ENCODE peak calls at places on chromosomes 3 and 15, in nine cellular contexts. One of them, this sample, is unnamed.

GRCh38 chr15:45616901-45617323 is 17.9 kb upstream of the SQOR start:
- DNase-seq in CD8-positive, alpha-beta T cell: no peak
- DNase-seq in Peyer's patch: no peak
- DNase-seq in A673: no peak
- DNase-seq in tibial artery: no peak
- DNase-seq in BJ: no peak
- DNase-seq in ovary: no peak
- DNase-seq in HCT116: no peak
- DNase-seq in IMR-90: peak; percentile 52
- DNase-seq in this sample: no peak

GRCh38 chr3:51860703-51861665 is at the start of gene IQCF2:
- DNase-seq in CD8-positive, alpha-beta T cell: no peak
- DNase-seq in Peyer's patch: no peak
- DNase-seq in A673: no peak
- DNase-seq in tibial artery: no peak
- DNase-seq in BJ: no peak
- DNase-seq in ovary: no peak
- DNase-seq in HCT116: no peak
- DNase-seq in IMR-90: no peak
- DNase-seq in this sample: no peak

GRCh38 chr3:101995371-101996046 is 146.2 kb downstream of the NFKBIZ start:
- DNase-seq in CD8-positive, alpha-beta T cell: no peak
- DNase-seq in Peyer's patch: no peak
- DNase-seq in A673: peak; percentile 23
- DNase-seq in tibial artery: no peak
- DNase-seq in BJ: peak; percentile 16
- DNase-seq in ovary: no peak
- DNase-seq in HCT116: no peak
- DNase-seq in IMR-90: peak; percentile 47
- DNase-seq in this sample: peak; percentile 49

GRCh38 chr15:94478763-94479162 is 247.4 kb downstream of the MCTP2 start:
- DNase-seq in CD8-positive, alpha-beta T cell: no peak
- DNase-seq in Peyer's patch: no peak
- DNase-seq in A673: no peak
- DNase-seq in tibial artery: no peak
- DNase-seq in BJ: no peak
- DNase-seq in ovary: no peak
- DNase-seq in HCT116: no peak
- DNase-seq in IMR-90: no peak
- DNase-seq in this sample: no peak

GRCh38 chr3:86381247-86381646 is 609.7 kb downstream of the VGLL3 start:
- DNase-seq in CD8-positive, alpha-beta T cell: no peak
- DNase-seq in Peyer's patch: no peak
- DNase-seq in A673: no peak
- DNase-seq in tibial artery: no peak
- DNase-seq in BJ: no peak
- DNase-seq in ovary: no peak
- DNase-seq in HCT116: no peak
- DNase-seq in IMR-90: no peak
- DNase-seq in this sample: no peak

GRCh38 chr3:16789344-16790100 is 95.2 kb upstream of the PLCL2 start:
- DNase-seq in CD8-positive, alpha-beta T cell: peak; percentile 6
- DNase-seq in Peyer's patch: no peak
- DNase-seq in A673: no peak
- DNase-seq in tibial artery: no peak
- DNase-seq in BJ: no peak
- DNase-seq in ovary: no peak
- DNase-seq in HCT116: no peak
- DNase-seq in IMR-90: no peak
- DNase-seq in this sample: no peak

GRCh38 chr3:177338697-177339219 is 141.5 kb upstream of the TBL1XR1 start:
- DNase-seq in CD8-positive, alpha-beta T cell: no peak
- DNase-seq in Peyer's patch: no peak
- DNase-seq in A673: no peak
- DNase-seq in tibial artery: no peak
- DNase-seq in BJ: no peak
- DNase-seq in ovary: no peak
- DNase-seq in HCT116: no peak
- DNase-seq in IMR-90: peak; percentile 65
- DNase-seq in this sample: peak; percentile 16

GRCh38 chr3:181727122-181728036 is 15.7 kb downstream of the SOX2 start:
- DNase-seq in CD8-positive, alpha-beta T cell: no peak
- DNase-seq in Peyer's patch: no peak
- DNase-seq in A673: no peak
- DNase-seq in tibial artery: no peak
- DNase-seq in BJ: no peak
- DNase-seq in ovary: no peak
- DNase-seq in HCT116: no peak
- DNase-seq in IMR-90: no peak
- DNase-seq in this sample: no peak

GRCh38 chr15:71109890-71110289 is 5.4 kb upstream of the THSD4 start:
- DNase-seq in CD8-positive, alpha-beta T cell: no peak
- DNase-seq in Peyer's patch: no peak
- DNase-seq in A673: no peak
- DNase-seq in tibial artery: no peak
- DNase-seq in BJ: no peak
- DNase-seq in ovary: no peak
- DNase-seq in HCT116: no peak
- DNase-seq in IMR-90: no peak
- DNase-seq in this sample: no peak

GRCh38 chr3:143536817-143537535 is 311.3 kb downstream of the SLC9A9 start:
- DNase-seq in CD8-positive, alpha-beta T cell: no peak
- DNase-seq in Peyer's patch: no peak
- DNase-seq in A673: no peak
- DNase-seq in tibial artery: no peak
- DNase-seq in BJ: peak; percentile 26
- DNase-seq in ovary: peak; percentile 35
- DNase-seq in HCT116: no peak
- DNase-seq in IMR-90: peak; percentile 32
- DNase-seq in this sample: peak; percentile 56

GRCh38 chr15:51195459-51195858 is 100.8 kb upstream of the TNFAIP8L3 start:
- DNase-seq in CD8-positive, alpha-beta T cell: no peak
- DNase-seq in Peyer's patch: no peak
- DNase-seq in A673: no peak
- DNase-seq in tibial artery: no peak
- DNase-seq in BJ: no peak
- DNase-seq in ovary: no peak
- DNase-seq in HCT116: no peak
- DNase-seq in IMR-90: no peak
- DNase-seq in this sample: no peak

GRCh38 chr3:5195605-5196004 is 8.1 kb downstream of the EDEM1 start:
- DNase-seq in CD8-positive, alpha-beta T cell: no peak
- DNase-seq in Peyer's patch: peak; percentile 57
- DNase-seq in A673: no peak
- DNase-seq in tibial artery: peak; percentile 51
- DNase-seq in BJ: no peak
- DNase-seq in ovary: no peak
- DNase-seq in HCT116: no peak
- DNase-seq in IMR-90: no peak
- DNase-seq in this sample: no peak

GRCh38 chr3:13860001-13860400 is 19.9 kb downstream of the WNT7A start:
- DNase-seq in CD8-positive, alpha-beta T cell: no peak
- DNase-seq in Peyer's patch: no peak
- DNase-seq in A673: no peak
- DNase-seq in tibial artery: no peak
- DNase-seq in BJ: no peak
- DNase-seq in ovary: no peak
- DNase-seq in HCT116: no peak
- DNase-seq in IMR-90: no peak
- DNase-seq in this sample: no peak

GRCh38 chr15:48976444-48977088 is 12.8 kb upstream of the SHC4 start:
- DNase-seq in CD8-positive, alpha-beta T cell: no peak
- DNase-seq in Peyer's patch: no peak
- DNase-seq in A673: no peak
- DNase-seq in tibial artery: no peak
- DNase-seq in BJ: no peak
- DNase-seq in ovary: no peak
- DNase-seq in HCT116: no peak
- DNase-seq in IMR-90: no peak
- DNase-seq in this sample: no peak

DNA sequence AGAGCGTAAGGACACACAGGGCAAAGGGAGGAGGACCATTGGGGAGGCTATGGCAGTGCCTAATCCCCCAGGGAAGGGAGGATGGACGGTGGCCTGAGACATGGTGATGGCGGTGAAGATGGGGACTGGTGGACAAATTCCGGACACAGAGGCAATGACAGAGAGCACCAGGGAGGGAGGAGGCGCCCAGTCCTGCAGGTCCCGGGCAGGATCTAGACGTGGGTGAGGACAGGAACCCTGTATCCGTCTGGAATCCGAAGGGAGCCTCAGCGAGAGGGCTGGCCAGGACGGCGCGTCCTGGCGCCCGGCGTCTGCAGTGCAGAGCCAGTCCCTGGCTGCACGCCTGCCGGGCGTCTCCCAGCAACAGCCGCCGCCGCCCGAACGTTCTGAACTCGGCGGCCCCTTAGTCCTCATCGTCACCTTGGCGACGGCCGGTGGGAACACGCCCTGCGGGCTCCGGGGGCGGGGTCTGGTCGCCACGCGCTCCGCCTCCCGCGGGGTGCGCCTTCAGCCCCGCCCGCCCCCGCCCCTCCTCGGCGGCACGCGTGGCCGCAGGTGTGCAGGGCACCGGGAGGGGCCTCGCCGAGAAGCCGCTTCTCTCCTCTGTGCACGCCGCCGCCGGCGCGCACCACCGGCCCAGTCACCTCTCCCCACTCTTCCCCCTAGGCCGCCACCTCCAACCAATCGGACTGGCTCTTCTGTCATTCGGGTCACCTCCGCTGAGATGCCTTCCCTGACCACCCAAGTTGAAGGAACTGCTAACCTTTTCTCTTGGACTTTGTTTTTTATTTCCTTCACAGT is 11.6 kb downstream of the XIRP1 start:
- DNase-seq in CD8-positive, alpha-beta T cell: peak; percentile 87
- DNase-seq in Peyer's patch: peak; percentile 92
- DNase-seq in A673: peak; percentile 74
- DNase-seq in tibial artery: peak; percentile 90
- DNase-seq in BJ: peak; percentile 30
- DNase-seq in ovary: peak; percentile 92
- DNase-seq in HCT116: peak; percentile 77
- DNase-seq in IMR-90: peak; percentile 54
- DNase-seq in this sample: peak; percentile 62
- TF ChIP-seq CTCF in CD8-positive, alpha-beta T cell: no peak
- TF ChIP-seq CTCF in Peyer's patch: peak; percentile 64
- TF ChIP-seq CTCF in A673: no peak
- TF ChIP-seq CTCF in tibial artery: peak; percentile 36
- TF ChIP-seq CTCF in BJ: peak; percentile 44
- TF ChIP-seq CTCF in ovary: no peak
- TF ChIP-seq CTCF in HCT116: no peak
- TF ChIP-seq CTCF in IMR-90: peak; percentile 21
- TF ChIP-seq CTCF in this sample: peak; percentile 36

GRCh38 chr15:81184188-81184587 is 12.5 kb upstream of the IL16 start:
- DNase-seq in CD8-positive, alpha-beta T cell: no peak
- DNase-seq in Peyer's patch: no peak
- DNase-seq in A673: no peak
- DNase-seq in tibial artery: peak; percentile 62
- DNase-seq in BJ: no peak
- DNase-seq in ovary: no peak
- DNase-seq in HCT116: no peak
- DNase-seq in IMR-90: peak; percentile 41
- DNase-seq in this sample: no peak

GRCh38 chr15:81182031-81182745 is 14.5 kb upstream of the IL16 start:
- DNase-seq in CD8-positive, alpha-beta T cell: no peak
- DNase-seq in Peyer's patch: no peak
- DNase-seq in A673: no peak
- DNase-seq in tibial artery: no peak
- DNase-seq in BJ: no peak
- DNase-seq in ovary: no peak
- DNase-seq in HCT116: no peak
- DNase-seq in IMR-90: peak; percentile 36
- DNase-seq in this sample: no peak

GRCh38 chr15:81181220-81181619 is 15.5 kb upstream of the IL16 start:
- DNase-seq in CD8-positive, alpha-beta T cell: no peak
- DNase-seq in Peyer's patch: no peak
- DNase-seq in A673: no peak
- DNase-seq in tibial artery: no peak
- DNase-seq in BJ: no peak
- DNase-seq in ovary: no peak
- DNase-seq in HCT116: no peak
- DNase-seq in IMR-90: no peak
- DNase-seq in this sample: no peak

GRCh38 chr15:81183403-81183760 is 13.3 kb upstream of the IL16 start:
- DNase-seq in CD8-positive, alpha-beta T cell: no peak
- DNase-seq in Peyer's patch: no peak
- DNase-seq in A673: no peak
- DNase-seq in tibial artery: no peak
- DNase-seq in BJ: no peak
- DNase-seq in ovary: no peak
- DNase-seq in HCT116: no peak
- DNase-seq in IMR-90: no peak
- DNase-seq in this sample: no peak

DNA sequence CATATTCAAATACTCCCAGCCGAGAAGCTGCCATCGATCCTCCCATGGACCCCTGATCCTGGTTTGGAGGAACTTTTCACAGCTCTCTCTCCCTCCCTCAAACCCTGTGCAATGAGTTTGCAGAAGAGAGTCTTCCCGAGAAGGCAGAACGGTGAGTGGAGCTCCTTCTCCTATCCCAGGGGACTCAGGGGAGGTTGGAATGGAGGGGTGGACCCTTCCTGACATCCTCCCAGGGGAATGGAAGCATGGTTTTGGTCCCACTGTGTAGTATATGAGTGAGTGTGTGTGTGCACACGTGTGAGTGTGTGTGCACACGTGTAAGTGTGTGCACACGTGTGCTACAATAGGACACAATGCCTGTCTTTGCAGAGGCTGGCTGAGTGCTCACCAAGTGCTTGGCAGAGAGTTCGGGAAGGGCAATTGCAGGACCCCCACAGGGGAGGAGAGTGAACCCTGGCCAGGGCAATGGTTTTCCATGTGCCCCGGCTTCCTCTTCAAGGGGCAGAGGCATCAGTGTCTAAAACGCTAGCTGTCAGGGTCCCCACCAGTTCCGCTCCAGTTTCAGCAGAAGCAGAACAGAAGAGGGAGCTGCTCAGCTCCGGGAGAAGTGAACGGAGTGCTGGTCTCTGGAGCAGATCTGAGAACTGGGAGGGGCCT is 13.8 kb upstream of the IL16 start:
- DNase-seq in CD8-positive, alpha-beta T cell: no peak
- DNase-seq in Peyer's patch: no peak
- DNase-seq in A673: no peak
- DNase-seq in tibial artery: peak; percentile 60
- DNase-seq in BJ: no peak
- DNase-seq in ovary: no peak
- DNase-seq in HCT116: no peak
- DNase-seq in IMR-90: no peak
- DNase-seq in this sample: no peak
- H3K4me3 ChIP-seq in CD8-positive, alpha-beta T cell: no peak overlapping the region
- H3K4me3 ChIP-seq in Peyer's patch: peak overlapping the region; percentile 31
- H3K4me3 ChIP-seq in A673: no peak overlapping the region
- H3K4me3 ChIP-seq in tibial artery: peak overlapping the region; percentile 47
- H3K4me3 ChIP-seq in BJ: no peak overlapping the region
- H3K4me3 ChIP-seq in ovary: peak overlapping the region; percentile 45
- H3K4me3 ChIP-seq in HCT116: no peak overlapping the region
- H3K4me3 ChIP-seq in IMR-90: peak overlapping the region; percentile 43
- H3K4me3 ChIP-seq in this sample: peak overlapping the region; percentile 24

GRCh38 chr3:37346227-37347005 is 172.0 kb upstream of the LRRFIP2 start:
- DNase-seq in CD8-positive, alpha-beta T cell: no peak
- DNase-seq in Peyer's patch: no peak
- DNase-seq in A673: no peak
- DNase-seq in tibial artery: no peak
- DNase-seq in BJ: no peak
- DNase-seq in ovary: no peak
- DNase-seq in HCT116: no peak
- DNase-seq in IMR-90: no peak
- DNase-seq in this sample: no peak
- H3K36me3 ChIP-seq in CD8-positive, alpha-beta T cell: peaks cover 34% of the 10 kb centered on the region
- H3K36me3 ChIP-seq in Peyer's patch: peaks cover 91% of the 10 kb centered on the region
- H3K36me3 ChIP-seq in A673: peaks cover 6% of the 10 kb centered on the region
- H3K36me3 ChIP-seq in tibial artery: peaks cover 84% of the 10 kb centered on the region
- H3K36me3 ChIP-seq in BJ: peaks cover 6% of the 10 kb centered on the region
- H3K36me3 ChIP-seq in ovary: no peaks in the 10 kb centered on the region
- H3K36me3 ChIP-seq in HCT116: no peaks in the 10 kb centered on the region
- H3K36me3 ChIP-seq in IMR-90: peaks cover 25% of the 10 kb centered on the region
- H3K36me3 ChIP-seq in this sample: peaks cover 45% of the 10 kb centered on the region

GRCh38 chr3:193780810-193781472 is 187.9 kb downstream of the OPA1 start:
- DNase-seq in CD8-positive, alpha-beta T cell: no peak
- DNase-seq in Peyer's patch: peak; percentile 27
- DNase-seq in A673: peak; percentile 95
- DNase-seq in tibial artery: peak; percentile 60
- DNase-seq in BJ: no peak
- DNase-seq in ovary: peak; percentile 87
- DNase-seq in HCT116: no peak
- DNase-seq in IMR-90: peak; percentile 54
- DNase-seq in this sample: peak; percentile 48
- TF ChIP-seq CTCF in CD8-positive, alpha-beta T cell: no peak
- TF ChIP-seq CTCF in Peyer's patch: peak; percentile 82
- TF ChIP-seq CTCF in A673: peak; percentile 95
- TF ChIP-seq CTCF in tibial artery: peak; percentile 70
- TF ChIP-seq CTCF in BJ: peak; percentile 92
- TF ChIP-seq CTCF in ovary: peak; percentile 71
- TF ChIP-seq CTCF in HCT116: peak; percentile 93
- TF ChIP-seq CTCF in IMR-90: peak; percentile 81
- TF ChIP-seq CTCF in this sample: peak; percentile 93

This sample was measured in brain microvascular endothelial cell.